ENCODE peak calls at places on chromosome 17, in six cellular contexts. V is sigmoid colon, U is transverse colon, Z is vagina, A is Panc1, P is HCT116. M is an unnamed sample.
A peak's percentile ranks its signal among the peaks of the same experiment; 100 is the strongest.

GRCh38 chr17:55743103-55743679 is 7.7 kb upstream of the PCTP start:
- DNase-seq in A (no peak), V (no peak), U (peak; percentile 57), P (peak; percentile 85), Z (no peak), M (peak; percentile 15)

GRCh38 chr17:32803544-32803943 is 73.4 kb downstream of the MYO1D start:
- DNase-seq in A (no peak), Z (no peak), V (no peak), U (no peak), P (no peak), M (no peak)

GRCh38 chr17:75036643-75037268 is 10.0 kb downstream of the ATP5PD start:
- DNase-seq in V (peak; percentile 96), P (peak; percentile 89), Z (no peak), A (no peak), U (peak; percentile 90), M (peak; percentile 78)

GRCh38 chr17:3678821-3679175 is 10.2 kb downstream of the EMC6 start:
- DNase-seq in V (no peak), U (no peak), A (no peak), P (no peak), Z (no peak), M (no peak)

GRCh38 chr17:45852535-45853297 is 8.0 kb downstream of the SPPL2C start:
- DNase-seq in V (peak; percentile 19), A (peak; percentile 13), P (peak; percentile 60), Z (no peak), U (peak; percentile 57), M (peak; percentile 50)

GRCh38 chr17:61617261-61617660 is 26.2 kb upstream of the NACA2 start:
- DNase-seq in Z (no peak), P (no peak), V (no peak), U (no peak), A (no peak), M (no peak)

GRCh38 chr17:66647391-66647983 is 187.4 kb upstream of the CACNG5 start:
- DNase-seq in A (no peak), Z (no peak), P (no peak), V (no peak), U (peak; percentile 29), M (no peak)

GRCh38 chr17:27481327-27481726 is 25.1 kb downstream of the KSR1 start:
- DNase-seq in A (no peak), P (no peak), U (no peak), V (no peak), Z (no peak), M (no peak)

GRCh38 chr17:27868565-27868964 is 24.6 kb downstream of the LYRM9 start:
- DNase-seq in U (no peak), Z (no peak), V (no peak), P (no peak), A (no peak), M (no peak)

GRCh38 chr17:18967806-18968744 is 16.1 kb downstream of the SLC5A10 start:
- DNase-seq in P (no peak), V (no peak), U (no peak), A (no peak), Z (no peak), M (no peak)

GRCh38 chr17:51739245-51739886 is 419.1 kb downstream of the CA10 start:
- DNase-seq in U (no peak), A (no peak), P (no peak), V (no peak), Z (no peak), M (peak; percentile 23)

GRCh38 chr17:70366421-70366820 is 197.1 kb downstream of the KCNJ2 start:
- DNase-seq in U (no peak), Z (no peak), A (no peak), P (no peak), V (no peak), M (no peak)

GRCh38 chr17:55267777-55268648 is 3.3 kb downstream of the HLF start:
- DNase-seq in U (no peak), A (no peak), P (no peak), Z (no peak), V (no peak), M (no peak)

GRCh38 chr17:75785770-75786538 is 1.3 kb downstream of the UNK start:
- DNase-seq in Z (no peak), P (no peak), U (no peak), A (no peak), V (peak; percentile 48), M (no peak)

GRCh38 chr17:20092973-20093626 is 83.9 kb downstream of the SPECC1 start:
- DNase-seq in U (no peak), A (no peak), Z (no peak), V (no peak), P (no peak), M (no peak)

GRCh38 chr17:42118545-42118944 is 2.6 kb downstream of the KAT2A start:
- DNase-seq in U (no peak), P (peak; percentile 13), Z (no peak), A (no peak), V (no peak), M (no peak)

GRCh38 chr17:32527146-32527545 is 40.4 kb downstream of the CDK5R1 start:
- DNase-seq in A (no peak), Z (no peak), U (no peak), P (no peak), V (peak; percentile 22), M (no peak)

GRCh38 chr17:59899099-59899498 is 6.2 kb downstream of the RPS6KB1 start:
- DNase-seq in P (no peak), A (no peak), V (no peak), U (no peak), Z (no peak), M (no peak)

GRCh38 chr17:8885968-8886674 is 18.6 kb upstream of the PIK3R6 start:
- DNase-seq in P (peak; percentile 76), Z (no peak), A (no peak), V (no peak), U (no peak), M (no peak)

GRCh38 chr17:10172241-10172741 is 26.1 kb downstream of the GAS7 start:
- DNase-seq in U (no peak), V (no peak), A (no peak), P (no peak), Z (no peak), M (no peak)

GRCh38 chr17:57372156-57372555 is 115.8 kb downstream of the MSI2 start:
- DNase-seq in V (no peak), U (no peak), A (no peak), Z (no peak), P (peak; percentile 75), M (no peak)

GRCh38 chr17:21418446-21419298 is 42.5 kb downstream of the KCNJ12 start:
- DNase-seq in Z (no peak), V (peak; percentile 48), U (no peak), P (no peak), A (no peak), M (no peak)

GRCh38 chr17:77011173-77012011 is 129.4 kb upstream of the SEC14L1 start:
- DNase-seq in U (peak; percentile 41), P (peak; percentile 48), V (no peak), Z (no peak), A (peak; percentile 4), M (peak; percentile 10)
- TF ChIP-seq CTCF in U (peak; percentile 44), P (peak; percentile 88), V (no peak), Z (no peak), A (no peak), M (peak; percentile 41)

GRCh38 chr17:81097134-81097942 is 62.4 kb downstream of the BAIAP2 start:
- DNase-seq in P (peak; percentile 75), A (no peak), U (peak; percentile 68), V (peak; percentile 93), Z (no peak), M (peak; percentile 73)
- TF ChIP-seq POLR2AphosphoS5 in P (peak; percentile 53), A (peak; percentile 32), U (no peak), V (peak; percentile 40), Z (peak; percentile 71), M (no peak)

DNA sequence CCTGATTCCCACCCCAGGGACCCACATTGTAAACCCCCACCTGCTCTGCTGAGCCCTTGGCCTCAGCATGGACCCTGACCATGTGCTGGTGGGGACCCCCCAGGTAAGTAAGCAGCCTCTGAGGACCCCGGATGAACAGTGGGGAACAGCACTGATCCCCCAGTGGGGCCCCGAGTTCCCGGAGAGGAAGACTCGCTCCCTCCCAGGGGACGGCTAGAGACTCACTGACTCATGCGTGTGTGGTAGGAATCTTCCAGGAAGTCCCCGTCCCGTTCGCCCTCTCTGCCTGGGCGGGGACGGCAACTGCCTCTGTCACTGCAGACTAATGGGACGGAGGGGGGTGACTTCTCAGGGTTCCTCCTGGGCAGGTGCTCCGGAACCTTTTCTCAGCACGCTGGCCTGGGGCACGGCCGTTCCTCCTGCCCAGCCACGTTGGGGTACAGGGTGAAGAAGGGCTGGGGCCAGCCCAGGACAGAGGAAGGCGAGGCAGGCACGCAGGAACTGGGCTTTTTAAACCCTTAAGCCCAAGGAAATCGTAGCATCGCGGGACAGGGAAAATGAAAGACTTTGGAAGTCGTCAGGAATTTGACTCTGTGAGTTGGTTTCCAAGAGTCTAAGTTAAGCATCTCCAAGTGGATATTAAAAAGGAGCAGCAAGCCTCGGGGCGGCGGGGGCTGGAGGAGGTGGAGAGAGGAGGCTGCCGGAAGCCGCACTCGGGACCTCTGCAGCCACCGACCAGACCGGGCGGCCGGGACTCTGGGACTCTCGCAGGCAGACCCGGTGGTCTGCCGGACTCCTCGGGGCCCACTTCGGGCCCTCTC is 178.7 kb downstream of the SEC14L1 start:
- DNase-seq in V (peak; percentile 96), U (peak; percentile 94), P (peak; percentile 85), Z (no peak), A (no peak), M (peak; percentile 95)
- H3K4me3 ChIP-seq in V (peak overlapping the region; percentile 50), U (peak overlapping the region; percentile 33), P (peak overlapping the region; percentile 46), Z (peak overlapping the region; percentile 55), A (peak overlapping the region; percentile 70), M (peak overlapping the region; percentile 33)

DNA sequence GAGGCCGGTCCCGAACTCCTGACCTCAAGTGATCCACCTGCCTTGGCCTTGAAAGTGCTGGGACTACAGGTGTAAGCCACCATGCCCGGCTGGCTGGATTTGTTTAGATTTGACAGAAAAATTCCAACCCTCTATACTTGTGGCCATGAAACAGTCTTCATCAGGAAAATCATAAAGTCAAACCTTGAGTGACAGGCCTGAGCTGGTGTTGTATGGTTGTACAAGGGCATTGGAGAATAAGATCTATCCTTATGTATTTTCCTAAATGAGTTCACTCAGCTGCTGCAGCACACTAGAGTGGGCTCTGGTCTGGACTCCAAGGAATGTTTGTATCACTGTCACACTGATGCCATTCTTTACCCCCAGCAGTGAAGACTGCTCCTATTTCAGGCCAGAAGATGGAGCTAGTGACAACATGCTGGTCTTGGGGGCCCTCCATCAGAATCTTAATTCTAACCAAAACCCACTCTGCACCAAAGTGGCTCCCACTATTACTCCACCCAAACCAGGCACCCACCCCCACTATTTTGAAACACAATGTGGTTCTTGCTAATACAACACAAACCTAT is 27.4 kb downstream of the SNX11 start:
- DNase-seq in U (no peak), Z (no peak), P (no peak), V (no peak), A (no peak), M (no peak)
- TF ChIP-seq CTCF in U (no peak), Z (no peak), P (peak; percentile 39), V (no peak), A (peak; percentile 62), M (no peak)

GRCh38 chr17:82865274-82865673 is 25.5 kb upstream of the ZNF750 start:
- DNase-seq in A (no peak), U (no peak), P (no peak), Z (no peak), V (no peak), M (no peak)

GRCh38 chr17:82862758-82863645 is 23.2 kb upstream of the ZNF750 start:
- DNase-seq in V (no peak), Z (no peak), U (no peak), P (no peak), A (no peak), M (no peak)

GRCh38 chr17:82864721-82865240 is 25.0 kb upstream of the ZNF750 start:
- DNase-seq in P (no peak), U (no peak), Z (no peak), V (no peak), A (no peak), M (no peak)

GRCh38 chr17:82863646-82863940 is 23.8 kb upstream of the ZNF750 start:
- DNase-seq in V (no peak), Z (no peak), P (no peak), A (no peak), U (no peak), M (no peak)

GRCh38 chr17:82863941-82864720 is 24.3 kb upstream of the ZNF750 start:
- DNase-seq in P (peak; percentile 68), V (no peak), Z (no peak), A (no peak), U (peak; percentile 69), M (no peak)
- TF ChIP-seq POLR2AphosphoS5 in P (peak; percentile 21), V (peak; percentile 45), Z (peak; percentile 30), A (no peak), U (peak; percentile 47), M (peak; percentile 44)